ENCODE peak calls at places on chromosomes 16 and 17, in eight cellular contexts. One of them, this sample, is unnamed.

GRCh38 chr16:154223-155030 is 2.0 kb downstream of the HBZ start:
- DNase-seq in CD4-positive, CD25-positive, alpha-beta regulatory T cell: no peak
- DNase-seq in H1: no peak
- DNase-seq in AG10803: no peak
- DNase-seq in brain microvascular endothelial cell: peak; percentile 12
- DNase-seq in IMR-90: peak; percentile 25
- DNase-seq in neuronal stem cell: peak; percentile 59
- DNase-seq in ovary: peak; percentile 40
- DNase-seq in this sample: peak; percentile 30

GRCh38 chr17:67156269-67157199 is 88.5 kb downstream of the HELZ start:
- DNase-seq in AG10803: no peak
- DNase-seq in CD4-positive, CD25-positive, alpha-beta regulatory T cell: no peak
- DNase-seq in H1: no peak
- DNase-seq in IMR-90: peak; percentile 14
- DNase-seq in brain microvascular endothelial cell: peak; percentile 33
- DNase-seq in ovary: no peak
- DNase-seq in neuronal stem cell: no peak
- DNase-seq in this sample: peak; percentile 22

GRCh38 chr17:65514541-65514940 is 46.9 kb downstream of the AXIN2 start:
- DNase-seq in CD4-positive, CD25-positive, alpha-beta regulatory T cell: no peak
- DNase-seq in neuronal stem cell: no peak
- DNase-seq in AG10803: peak; percentile 90
- DNase-seq in ovary: no peak
- DNase-seq in IMR-90: peak; percentile 14
- DNase-seq in brain microvascular endothelial cell: no peak
- DNase-seq in H1: no peak
- DNase-seq in this sample: peak; percentile 11

GRCh38 chr17:69913241-69914015 is 161.6 kb upstream of the KCNJ16 start:
- DNase-seq in H1: no peak
- DNase-seq in CD4-positive, CD25-positive, alpha-beta regulatory T cell: no peak
- DNase-seq in AG10803: peak; percentile 40
- DNase-seq in brain microvascular endothelial cell: no peak
- DNase-seq in IMR-90: peak; percentile 28
- DNase-seq in ovary: no peak
- DNase-seq in neuronal stem cell: no peak
- DNase-seq in this sample: no peak

GRCh38 chr17:50166518-50167181 is 845 bp downstream of the SGCA start:
- DNase-seq in AG10803: no peak
- DNase-seq in H1: no peak
- DNase-seq in ovary: no peak
- DNase-seq in CD4-positive, CD25-positive, alpha-beta regulatory T cell: no peak
- DNase-seq in brain microvascular endothelial cell: no peak
- DNase-seq in IMR-90: no peak
- DNase-seq in neuronal stem cell: no peak
- DNase-seq in this sample: no peak

GRCh38 chr16:22660441-22661160 is 149.9 kb downstream of the NPIPB5 start:
- DNase-seq in H1: no peak
- DNase-seq in CD4-positive, CD25-positive, alpha-beta regulatory T cell: no peak
- DNase-seq in neuronal stem cell: no peak
- DNase-seq in brain microvascular endothelial cell: no peak
- DNase-seq in IMR-90: no peak
- DNase-seq in ovary: no peak
- DNase-seq in AG10803: no peak
- DNase-seq in this sample: no peak

GRCh38 chr17:40432864-40433528 is 10.3 kb upstream of the IGFBP4 start:
- DNase-seq in CD4-positive, CD25-positive, alpha-beta regulatory T cell: no peak
- DNase-seq in H1: no peak
- DNase-seq in AG10803: peak; percentile 42
- DNase-seq in ovary: no peak
- DNase-seq in IMR-90: peak; percentile 77
- DNase-seq in neuronal stem cell: no peak
- DNase-seq in brain microvascular endothelial cell: peak; percentile 42
- DNase-seq in this sample: peak; percentile 66

GRCh38 chr16:27106305-27106704 is 39.6 kb downstream of the C16orf82 start:
- DNase-seq in brain microvascular endothelial cell: no peak
- DNase-seq in H1: no peak
- DNase-seq in neuronal stem cell: no peak
- DNase-seq in ovary: no peak
- DNase-seq in AG10803: no peak
- DNase-seq in CD4-positive, CD25-positive, alpha-beta regulatory T cell: no peak
- DNase-seq in IMR-90: no peak
- DNase-seq in this sample: no peak

GRCh38 chr17:35586569-35587073 is 501 bp upstream of the AP2B1 start:
- DNase-seq in IMR-90: no peak
- DNase-seq in ovary: no peak
- DNase-seq in AG10803: no peak
- DNase-seq in CD4-positive, CD25-positive, alpha-beta regulatory T cell: no peak
- DNase-seq in neuronal stem cell: no peak
- DNase-seq in H1: no peak
- DNase-seq in brain microvascular endothelial cell: no peak
- DNase-seq in this sample: no peak

GRCh38 chr17:78865682-78866390 is 25.2 kb upstream of the USP36 start:
- DNase-seq in IMR-90: peak; percentile 80
- DNase-seq in CD4-positive, CD25-positive, alpha-beta regulatory T cell: peak; percentile 46
- DNase-seq in brain microvascular endothelial cell: peak; percentile 74
- DNase-seq in AG10803: peak; percentile 68
- DNase-seq in H1: peak; percentile 60
- DNase-seq in ovary: peak; percentile 87
- DNase-seq in neuronal stem cell: peak; percentile 81
- DNase-seq in this sample: peak; percentile 86

GRCh38 chr17:78864117-78864516 is 23.5 kb upstream of the USP36 start:
- DNase-seq in brain microvascular endothelial cell: no peak
- DNase-seq in AG10803: no peak
- DNase-seq in neuronal stem cell: no peak
- DNase-seq in ovary: no peak
- DNase-seq in CD4-positive, CD25-positive, alpha-beta regulatory T cell: no peak
- DNase-seq in H1: no peak
- DNase-seq in IMR-90: no peak
- DNase-seq in this sample: no peak

GRCh38 chr17:78861229-78861628 is 20.6 kb upstream of the USP36 start:
- DNase-seq in brain microvascular endothelial cell: no peak
- DNase-seq in IMR-90: no peak
- DNase-seq in AG10803: no peak
- DNase-seq in CD4-positive, CD25-positive, alpha-beta regulatory T cell: no peak
- DNase-seq in neuronal stem cell: no peak
- DNase-seq in H1: no peak
- DNase-seq in ovary: no peak
- DNase-seq in this sample: no peak

GRCh38 chr17:78859051-78859450 is 18.4 kb upstream of the USP36 start:
- DNase-seq in brain microvascular endothelial cell: no peak
- DNase-seq in ovary: no peak
- DNase-seq in CD4-positive, CD25-positive, alpha-beta regulatory T cell: no peak
- DNase-seq in IMR-90: no peak
- DNase-seq in H1: no peak
- DNase-seq in neuronal stem cell: no peak
- DNase-seq in AG10803: no peak
- DNase-seq in this sample: no peak

DNA sequence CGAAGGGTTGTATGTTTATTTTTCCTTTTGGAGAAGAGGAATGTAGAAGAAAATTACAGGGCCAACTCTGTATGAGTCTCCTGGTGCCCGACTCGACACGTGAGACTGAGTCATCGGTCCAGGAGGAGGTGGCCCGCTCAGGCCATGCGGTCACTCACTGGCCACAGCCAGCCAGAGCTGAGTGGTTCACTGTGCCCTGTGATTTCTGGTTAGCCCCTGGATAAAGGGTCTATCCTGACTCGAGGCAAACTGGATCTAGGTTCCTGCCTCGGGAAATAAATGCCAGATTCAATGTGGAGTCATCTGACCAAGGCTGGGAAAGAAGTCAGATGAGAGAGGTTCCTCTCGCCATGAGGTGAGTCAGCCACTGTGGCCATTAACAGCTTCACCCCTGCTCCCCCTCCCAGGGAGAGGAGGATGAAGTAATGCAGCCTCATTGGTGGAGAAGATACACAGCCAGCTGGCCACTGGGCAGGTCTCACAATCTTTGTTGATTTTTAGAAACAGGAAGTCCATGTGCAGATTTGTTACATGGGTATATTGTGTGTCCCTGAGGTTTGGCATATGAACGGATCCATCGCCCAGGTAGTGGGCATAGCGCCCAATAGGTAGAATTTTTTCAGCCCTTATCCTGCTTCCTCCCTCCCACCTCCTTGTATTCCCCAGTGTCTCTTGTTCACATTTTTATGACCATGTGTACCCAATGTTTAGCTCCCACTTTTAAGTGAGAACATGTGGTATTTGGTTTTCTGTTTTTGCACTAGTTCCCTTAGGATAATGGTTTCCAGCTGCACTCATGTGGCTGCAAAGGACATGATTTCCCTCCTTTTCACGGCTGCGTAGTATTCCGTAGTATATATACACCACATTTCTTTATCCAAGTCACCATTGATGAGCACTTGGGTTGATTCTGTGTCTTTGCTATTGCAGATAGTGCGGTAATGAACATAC is 21.7 kb upstream of the USP36 start:
- DNase-seq in ovary: peak; percentile 81
- DNase-seq in CD4-positive, CD25-positive, alpha-beta regulatory T cell: no peak
- DNase-seq in AG10803: peak; percentile 95
- DNase-seq in IMR-90: peak; percentile 98
- DNase-seq in brain microvascular endothelial cell: peak; percentile 96
- DNase-seq in neuronal stem cell: no peak
- DNase-seq in H1: no peak
- DNase-seq in this sample: peak; percentile 95
- H3K4me3 ChIP-seq in ovary: no peak overlapping the region
- H3K4me3 ChIP-seq in CD4-positive, CD25-positive, alpha-beta regulatory T cell: no peak overlapping the region
- H3K4me3 ChIP-seq in AG10803: peak overlapping the region; percentile 23
- H3K4me3 ChIP-seq in IMR-90: peak overlapping the region; percentile 3
- H3K4me3 ChIP-seq in brain microvascular endothelial cell: peak overlapping the region; percentile 9
- H3K4me3 ChIP-seq in neuronal stem cell: no peak overlapping the region
- H3K4me3 ChIP-seq in H1: no peak overlapping the region
- H3K4me3 ChIP-seq in this sample: no peak overlapping the region

GRCh38 chr17:74972973-74973328 is 392 bp upstream of the HID1 start:
- DNase-seq in neuronal stem cell: no peak
- DNase-seq in H1: no peak
- DNase-seq in CD4-positive, CD25-positive, alpha-beta regulatory T cell: no peak
- DNase-seq in ovary: no peak
- DNase-seq in AG10803: no peak
- DNase-seq in IMR-90: no peak
- DNase-seq in brain microvascular endothelial cell: no peak
- DNase-seq in this sample: no peak

GRCh38 chr17:74972107-74972972 is at the start of gene HID1:
- DNase-seq in brain microvascular endothelial cell: no peak
- DNase-seq in H1: no peak
- DNase-seq in AG10803: no peak
- DNase-seq in IMR-90: no peak
- DNase-seq in ovary: peak; percentile 64
- DNase-seq in neuronal stem cell: peak; percentile 68
- DNase-seq in CD4-positive, CD25-positive, alpha-beta regulatory T cell: peak; percentile 79
- DNase-seq in this sample: no peak

GRCh38 chr17:74970395-74970794 is 2.2 kb downstream of the HID1 start:
- DNase-seq in neuronal stem cell: no peak
- DNase-seq in CD4-positive, CD25-positive, alpha-beta regulatory T cell: no peak
- DNase-seq in H1: no peak
- DNase-seq in brain microvascular endothelial cell: no peak
- DNase-seq in AG10803: no peak
- DNase-seq in ovary: no peak
- DNase-seq in IMR-90: no peak
- DNase-seq in this sample: no peak

GRCh38 chr17:74971842-74972106 is 785 bp downstream of the HID1 start:
- DNase-seq in AG10803: no peak
- DNase-seq in H1: no peak
- DNase-seq in neuronal stem cell: no peak
- DNase-seq in ovary: no peak
- DNase-seq in brain microvascular endothelial cell: no peak
- DNase-seq in CD4-positive, CD25-positive, alpha-beta regulatory T cell: no peak
- DNase-seq in IMR-90: no peak
- DNase-seq in this sample: no peak

GRCh38 chr17:74971069-74971841 is 1.3 kb downstream of the HID1 start:
- DNase-seq in neuronal stem cell: no peak
- DNase-seq in H1: no peak
- DNase-seq in ovary: no peak
- DNase-seq in AG10803: no peak
- DNase-seq in CD4-positive, CD25-positive, alpha-beta regulatory T cell: no peak
- DNase-seq in brain microvascular endothelial cell: no peak
- DNase-seq in IMR-90: no peak
- DNase-seq in this sample: no peak
- H3K4me3 ChIP-seq in neuronal stem cell: peak overlapping the region; percentile 90
- H3K4me3 ChIP-seq in H1: peak overlapping the region; percentile 43
- H3K4me3 ChIP-seq in ovary: peak overlapping the region; percentile 44
- H3K4me3 ChIP-seq in AG10803: no peak overlapping the region
- H3K4me3 ChIP-seq in CD4-positive, CD25-positive, alpha-beta regulatory T cell: no peak overlapping the region
- H3K4me3 ChIP-seq in brain microvascular endothelial cell: no peak overlapping the region
- H3K4me3 ChIP-seq in IMR-90: no peak overlapping the region
- H3K4me3 ChIP-seq in this sample: no peak overlapping the region

DNA sequence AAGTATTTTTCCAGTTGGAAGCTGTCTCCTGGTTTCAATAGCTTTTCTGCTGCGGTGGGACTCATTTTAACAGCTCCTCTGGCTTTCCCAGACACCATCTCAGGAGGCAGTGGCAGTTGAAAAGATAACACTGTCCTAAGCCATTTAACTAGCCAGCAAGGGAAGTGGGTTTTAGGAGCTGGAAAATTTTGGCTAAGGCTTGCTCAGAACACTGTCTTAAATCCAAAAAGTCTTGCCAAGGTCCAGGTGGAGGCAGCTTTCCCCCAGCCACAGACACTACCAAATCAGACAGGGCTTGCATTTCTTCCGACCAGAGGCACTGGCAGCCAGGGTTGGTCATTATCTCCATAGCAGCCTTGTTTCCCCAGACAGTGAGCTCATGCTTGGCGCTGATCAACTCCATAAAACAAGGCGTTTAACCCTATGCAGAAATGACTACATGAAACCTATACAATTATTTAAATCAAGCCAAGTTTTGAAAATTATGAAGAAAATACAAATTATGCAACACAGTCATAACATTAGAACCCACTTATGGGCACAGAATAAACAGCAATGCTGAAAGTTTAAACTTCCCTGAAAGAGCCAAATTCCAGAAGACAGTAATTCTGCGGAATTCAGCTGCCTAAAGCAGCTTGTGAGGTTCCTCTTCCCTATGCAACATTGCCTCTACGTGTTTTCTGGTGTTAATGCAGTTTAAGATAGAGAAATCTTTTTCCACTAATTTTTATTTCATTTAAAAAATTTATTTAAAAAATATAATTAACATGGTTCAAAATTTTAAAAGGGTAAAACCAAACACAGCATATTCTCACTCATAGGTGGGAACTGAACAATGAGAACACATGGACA is 25.0 kb downstream of the GABARAPL2 start:
- DNase-seq in AG10803: peak; percentile 77
- DNase-seq in brain microvascular endothelial cell: peak; percentile 68
- DNase-seq in CD4-positive, CD25-positive, alpha-beta regulatory T cell: no peak
- DNase-seq in H1: no peak
- DNase-seq in IMR-90: peak; percentile 84
- DNase-seq in neuronal stem cell: no peak
- DNase-seq in ovary: peak; percentile 50
- DNase-seq in this sample: peak; percentile 83
- H3K4me3 ChIP-seq in AG10803: no peak overlapping the region
- H3K4me3 ChIP-seq in brain microvascular endothelial cell: no peak overlapping the region
- H3K4me3 ChIP-seq in CD4-positive, CD25-positive, alpha-beta regulatory T cell: no peak overlapping the region
- H3K4me3 ChIP-seq in H1: no peak overlapping the region
- H3K4me3 ChIP-seq in IMR-90: no peak overlapping the region
- H3K4me3 ChIP-seq in neuronal stem cell: no peak overlapping the region
- H3K4me3 ChIP-seq in ovary: no peak overlapping the region
- H3K4me3 ChIP-seq in this sample: peak overlapping the region; percentile 19

DNA sequence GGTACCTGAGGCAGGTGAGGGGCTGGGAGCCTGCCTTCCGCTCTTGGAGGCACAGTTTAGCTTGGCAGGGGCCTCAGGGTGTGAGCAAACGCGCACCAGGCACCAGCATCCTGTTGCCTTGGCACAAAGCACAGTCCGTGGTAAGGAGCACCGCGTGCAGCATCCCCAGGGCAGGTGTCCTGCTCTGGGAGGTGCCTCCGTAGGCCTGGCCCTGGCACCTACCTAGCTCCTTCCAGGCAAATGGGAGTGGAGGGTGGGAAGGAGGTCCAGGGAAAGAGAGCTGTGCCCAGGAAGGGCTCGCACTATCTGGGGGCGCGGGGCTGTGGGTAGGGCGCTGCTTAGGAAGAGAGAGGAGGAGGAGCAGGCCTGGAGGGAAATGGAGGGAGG is 3.1 kb upstream of the GSE1 start:
- DNase-seq in AG10803: no peak
- DNase-seq in IMR-90: no peak
- DNase-seq in CD4-positive, CD25-positive, alpha-beta regulatory T cell: no peak
- DNase-seq in brain microvascular endothelial cell: no peak
- DNase-seq in H1: no peak
- DNase-seq in ovary: no peak
- DNase-seq in neuronal stem cell: no peak
- DNase-seq in this sample: no peak
- H3K4me3 ChIP-seq in AG10803: peak overlapping the region; percentile 7
- H3K4me3 ChIP-seq in IMR-90: no peak overlapping the region
- H3K4me3 ChIP-seq in CD4-positive, CD25-positive, alpha-beta regulatory T cell: no peak overlapping the region
- H3K4me3 ChIP-seq in brain microvascular endothelial cell: no peak overlapping the region
- H3K4me3 ChIP-seq in H1: no peak overlapping the region
- H3K4me3 ChIP-seq in ovary: no peak overlapping the region
- H3K4me3 ChIP-seq in neuronal stem cell: no peak overlapping the region
- H3K4me3 ChIP-seq in this sample: no peak overlapping the region

This sample was measured in fibroblast of pulmonary artery.